ENCODE peak calls at places on chromosomes 2 and 18, in eight cellular contexts. O, U, S, Y, D, F, P and B are unnamed samples.

GRCh38 chr2:219632758-219633101 is 5.3 kb downstream of the SLC4A3 start:
- DNase-seq in O (no peak), U (no peak), S (no peak), Y (peak), D (no peak), F (no peak), P (no peak), B (no peak)

GRCh38 chr2:179268277-179268935 is 3.8 kb upstream of the SESTD1 start:
- DNase-seq in O (no peak), U (no peak), S (no peak), Y (no peak), D (peak), F (no peak), P (no peak), B (no peak)

GRCh38 chr2:201357216-201357615 is at the start of gene FLACC1:
- DNase-seq in O (peak), U (no peak), S (peak), Y (no peak), D (peak), F (peak), P (peak), B (no peak)

GRCh38 chr2:216371756-216372702 is at the start of gene MARCHF4:
- DNase-seq in O (peak), U (peak), S (peak), Y (peak), D (peak), F (peak), P (peak), B (no peak)

GRCh38 chr2:232363784-232364615 is 14.6 kb upstream of the ALPP start:
- DNase-seq in O (no peak), U (peak), S (no peak), Y (peak), D (no peak), F (no peak), P (no peak), B (no peak)

GRCh38 chr2:173251225-173251624 is 103.4 kb upstream of the CDCA7 start:
- DNase-seq in O (no peak), U (no peak), S (no peak), Y (no peak), D (no peak), F (no peak), P (no peak), B (no peak)

GRCh38 chr2:54409752-54410151 is 46.4 kb upstream of the SPTBN1 start:
- DNase-seq in O (no peak), U (no peak), S (no peak), Y (no peak), D (no peak), F (no peak), P (peak), B (no peak)

GRCh38 chr2:192828947-192829346 is 634.2 kb upstream of the TMEFF2 start:
- DNase-seq in O (no peak), U (no peak), S (no peak), Y (peak), D (no peak), F (no peak), P (no peak), B (no peak)

GRCh38 chr2:200796561-200796960 is 15.1 kb upstream of the BZW1 start:
- DNase-seq in O (no peak), U (no peak), S (no peak), Y (no peak), D (no peak), F (no peak), P (no peak), B (no peak)

GRCh38 chr2:39140322-39140847 is 19.5 kb upstream of the SOS1 start:
- DNase-seq in O (no peak), U (no peak), S (no peak), Y (no peak), D (no peak), F (no peak), P (no peak), B (no peak)

GRCh38 chr18:54802686-54803395 is 25.4 kb upstream of the RAB27B start:
- DNase-seq in O (no peak), U (no peak), S (no peak), Y (no peak), D (no peak), F (no peak), P (no peak), B (no peak)

GRCh38 chr18:67783215-67783946 is 266.9 kb upstream of the DSEL start:
- DNase-seq in O (peak), U (no peak), S (peak), Y (no peak), D (peak), F (no peak), P (no peak), B (no peak)

GRCh38 chr2:216683846-216684245 is 11.5 kb downstream of the IGFBP5 start:
- DNase-seq in O (no peak), U (no peak), S (peak), Y (no peak), D (peak), F (no peak), P (no peak), B (peak)

GRCh38 chr2:120391905-120392665 is 46.1 kb downstream of the INHBB start:
- DNase-seq in O (no peak), U (no peak), S (no peak), Y (peak), D (no peak), F (no peak), P (no peak), B (no peak)

GRCh38 chr2:196927318-196928225 is 1.1 kb upstream of the PGAP1 start:
- DNase-seq in O (no peak), U (no peak), S (peak), Y (no peak), D (peak), F (no peak), P (no peak), B (peak)

GRCh38 chr2:239178954-239179353 is 221.9 kb downstream of the HDAC4 start:
- DNase-seq in O (no peak), U (no peak), S (no peak), Y (peak), D (no peak), F (no peak), P (no peak), B (peak)

GRCh38 chr2:146547236-146547635 is 1297.6 kb upstream of the ACVR2A start:
- DNase-seq in O (no peak), U (no peak), S (no peak), Y (no peak), D (no peak), F (no peak), P (no peak), B (no peak)

GRCh38 chr2:85813211-85813977 is 59.6 kb downstream of the ATOH8 start:
- DNase-seq in O (no peak), U (no peak), S (no peak), Y (peak), D (no peak), F (no peak), P (no peak), B (no peak)

GRCh38 chr2:196259507-196260481 is 88.4 kb upstream of the STK17B start:
- DNase-seq in O (no peak), U (no peak), S (no peak), Y (no peak), D (no peak), F (no peak), P (no peak), B (no peak)

GRCh38 chr2:155169317-155169716 is 470.8 kb downstream of the KCNJ3 start:
- DNase-seq in O (no peak), U (no peak), S (no peak), Y (no peak), D (no peak), F (no peak), P (no peak), B (no peak)

GRCh38 chr2:235462415-235462790 is 31.4 kb upstream of the AGAP1 start:
- DNase-seq in O (no peak), U (no peak), S (no peak), Y (no peak), D (no peak), F (no peak), P (no peak), B (no peak)